ENCODE peak calls at places on chromosomes 6 and 20, in eight cellular contexts. A, O, M, F, Z, P, X and Y are unnamed samples.

GRCh38 chr20:41617059-41617921 is 887 bp downstream of the CHD6 start:
- DNase-seq in P (peak), F (peak), X (peak), O (peak), Z (peak), A (peak), M (peak), Y (peak)

GRCh38 chr20:59640267-59640666 is 35.9 kb downstream of the PHACTR3 start:
- DNase-seq in F (no peak), A (no peak), X (no peak), Z (no peak), P (no peak), M (no peak), O (no peak), Y (no peak)

GRCh38 chr6:157304840-157305675 is 18.3 kb downstream of the TMEM242 start:
- DNase-seq in O (no peak), F (peak), Z (no peak), A (no peak), M (peak), P (peak), X (peak), Y (peak)

GRCh38 chr20:61950631-61951010 is 115.1 kb downstream of the TAF4 start:
- DNase-seq in A (no peak), O (no peak), P (no peak), Z (no peak), X (no peak), M (no peak), F (no peak), Y (no peak)

GRCh38 chr6:51025082-51025777 is 206.6 kb downstream of the TFAP2B start:
- DNase-seq in O (peak), X (peak), P (peak), Z (no peak), M (peak), A (no peak), F (no peak), Y (peak)

GRCh38 chr6:119147101-119148053 is 68.9 kb upstream of the FAM184A start:
- DNase-seq in M (peak), Z (no peak), A (no peak), O (peak), X (peak), P (peak), F (peak), Y (peak)

GRCh38 chr20:11232249-11232648 is 558.5 kb upstream of the JAG1 start:
- DNase-seq in Z (no peak), F (no peak), P (no peak), O (no peak), M (no peak), A (no peak), X (no peak), Y (no peak)

GRCh38 chr6:157893238-157893637 is 70.2 kb downstream of the SNX9 start:
- DNase-seq in Z (peak), A (no peak), F (no peak), O (no peak), M (no peak), X (no peak), P (no peak), Y (no peak)

GRCh38 chr6:1562171-1562955 is 47.4 kb upstream of the FOXC1 start:
- DNase-seq in X (no peak), F (no peak), O (no peak), Z (no peak), M (no peak), P (no peak), A (no peak), Y (peak)

GRCh38 chr6:55918639-55919038 is 43.2 kb upstream of the BMP5 start:
- DNase-seq in P (peak), X (peak), M (peak), O (no peak), A (no peak), Z (no peak), F (peak), Y (peak)

GRCh38 chr6:134002821-134003220 is 49.6 kb downstream of the SLC2A12 start:
- DNase-seq in A (no peak), X (no peak), F (no peak), P (peak), O (no peak), Z (no peak), M (peak), Y (no peak)

GRCh38 chr6:140401666-140402255 is 1027.3 kb upstream of the CITED2 start:
- DNase-seq in P (no peak), Z (no peak), A (no peak), F (peak), X (peak), O (no peak), M (peak), Y (peak)

GRCh38 chr6:25907475-25908014 is 22.9 kb downstream of the SLC17A2 start:
- DNase-seq in M (no peak), O (no peak), P (no peak), F (no peak), X (no peak), A (no peak), Z (no peak), Y (no peak)

GRCh38 chr6:25916789-25917490 is 13.6 kb downstream of the SLC17A2 start:
- DNase-seq in O (no peak), F (no peak), M (no peak), P (no peak), X (no peak), Z (no peak), A (no peak), Y (no peak)

GRCh38 chr6:25913741-25914140 is 16.8 kb downstream of the SLC17A2 start:
- DNase-seq in F (no peak), A (no peak), M (no peak), X (no peak), O (no peak), Z (no peak), P (no peak), Y (no peak)

GRCh38 chr6:25916330-25916729 is 14.2 kb downstream of the SLC17A2 start:
- DNase-seq in Z (no peak), P (no peak), O (no peak), X (no peak), F (no peak), A (no peak), M (no peak), Y (no peak)

GRCh38 chr6:25911359-25911758 is 19.1 kb downstream of the SLC17A2 start:
- DNase-seq in Z (no peak), X (no peak), M (no peak), F (no peak), A (no peak), P (no peak), O (no peak), Y (no peak)
- H3K4me3 ChIP-seq in Z (no peak), X (no peak), M (no peak), F (no peak), A (no peak), P (no peak), O (no peak), Y (no peak)

DNA sequence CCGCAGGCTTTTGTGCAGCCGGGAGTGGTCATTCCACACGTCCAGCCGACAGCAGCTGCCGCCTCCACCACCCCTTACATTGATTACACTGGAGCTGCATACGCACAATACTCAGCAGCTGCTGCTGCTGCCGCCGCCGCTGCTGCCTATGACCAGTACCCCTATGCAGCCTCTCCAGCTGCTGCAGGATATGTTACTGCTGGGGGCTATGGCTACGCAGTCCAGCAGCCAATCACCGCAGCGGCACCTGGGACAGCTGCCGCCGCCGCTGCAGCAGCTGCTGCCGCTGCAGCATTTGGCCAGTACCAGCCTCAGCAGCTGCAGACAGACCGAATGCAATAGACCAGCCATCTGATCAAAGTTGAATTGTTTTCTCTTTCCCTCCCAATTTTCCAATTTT is 10.6 kb downstream of the RBM24 start:
- DNase-seq in F (no peak), Z (no peak), X (no peak), O (no peak), P (no peak), M (no peak), A (no peak), Y (no peak)
- H3K4me3 ChIP-seq in F (no peak), Z (no peak), X (no peak), O (no peak), P (no peak), M (no peak), A (peak), Y (no peak)

DNA sequence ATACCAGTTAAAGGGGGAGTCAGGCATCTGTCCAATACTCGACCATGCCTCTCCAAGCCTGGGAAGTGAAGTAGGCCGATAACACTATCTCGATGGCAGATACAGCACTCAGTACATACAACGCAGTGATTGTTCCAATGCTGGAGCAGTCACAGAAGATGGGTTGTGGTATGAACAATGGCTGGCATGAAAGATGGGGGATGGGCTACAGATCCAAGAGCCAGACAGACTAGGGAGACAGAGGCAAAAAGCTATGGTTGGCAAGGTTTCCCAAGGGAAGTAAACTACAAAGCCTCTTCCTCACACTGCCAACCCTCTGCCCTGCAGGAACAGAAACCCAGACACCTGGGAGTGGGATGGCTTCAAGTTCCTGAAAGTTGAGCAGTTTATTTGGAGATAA is 19.2 kb downstream of the FKBP1A start:
- DNase-seq in M (no peak), F (no peak), X (no peak), O (no peak), A (no peak), P (no peak), Z (no peak), Y (no peak)
- H3K4me3 ChIP-seq in M (no peak), F (no peak), X (no peak), O (no peak), A (no peak), P (no peak), Z (no peak), Y (no peak)

GRCh38 chr6:26613717-26614683 is 17.2 kb downstream of the ABT1 start:
- DNase-seq in X (no peak), M (no peak), A (no peak), F (no peak), Z (peak), P (no peak), O (peak), Y (no peak)
- H3K4me3 ChIP-seq in X (no peak), M (no peak), A (peak), F (peak), Z (peak), P (peak), O (peak), Y (no peak)

DNA sequence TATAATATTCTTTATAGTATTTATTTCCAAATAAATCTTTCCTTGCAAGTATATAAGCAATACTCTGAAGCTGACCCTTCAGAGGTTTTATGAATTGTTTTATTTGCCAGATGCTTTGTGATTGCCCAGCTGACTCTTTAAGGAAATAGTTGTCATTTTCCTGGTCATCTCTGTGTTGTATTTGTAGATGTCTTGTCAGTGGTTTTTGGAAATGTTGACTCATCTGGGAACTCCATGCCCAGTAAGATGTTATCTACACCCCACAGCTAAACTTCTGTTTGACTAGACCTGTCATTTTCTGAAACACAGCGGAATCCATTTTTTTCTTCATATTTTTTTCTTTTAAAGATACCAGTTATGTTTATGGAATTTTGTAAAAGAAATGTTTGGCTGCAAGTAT is 490.9 kb downstream of the NKAIN2 start:
- DNase-seq in X (no peak), M (peak), Z (no peak), F (peak), A (no peak), P (peak), O (peak), Y (no peak)
- H3K4me3 ChIP-seq in X (no peak), M (no peak), Z (no peak), F (no peak), A (no peak), P (no peak), O (no peak), Y (no peak)

DNA sequence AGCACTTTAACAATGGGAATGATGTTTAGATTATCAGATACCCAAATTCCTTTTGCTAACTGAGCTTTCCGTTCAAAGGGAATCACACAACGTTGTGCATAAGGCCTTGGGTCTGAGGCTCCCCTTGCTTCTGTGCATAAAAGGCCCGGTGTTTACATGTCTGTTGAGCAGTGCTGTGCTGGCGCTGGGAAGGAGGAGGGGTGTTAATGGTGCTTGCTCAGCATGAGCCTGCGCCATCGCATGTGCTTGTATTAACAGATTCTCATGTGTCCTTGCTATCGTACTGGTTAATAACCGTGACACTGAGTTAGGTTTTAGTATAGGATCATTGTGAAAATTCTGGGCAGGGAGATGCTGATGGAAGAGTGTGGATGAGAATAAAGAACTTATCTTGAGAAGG is 62.2 kb upstream of the TRAF3IP2 start:
- DNase-seq in X (no peak), P (no peak), M (no peak), Z (no peak), F (no peak), A (no peak), O (no peak), Y (no peak)
- H3K4me3 ChIP-seq in X (no peak), P (no peak), M (no peak), Z (no peak), F (no peak), A (no peak), O (no peak), Y (no peak)

GRCh38 chr20:51790256-51790655 is 12.1 kb downstream of the SALL4 start:
- DNase-seq in M (no peak), X (no peak), F (no peak), O (no peak), A (no peak), Z (no peak), P (no peak), Y (no peak)
- H3K4me3 ChIP-seq in M (no peak), X (no peak), F (no peak), O (no peak), A (no peak), Z (no peak), P (no peak), Y (no peak)

GRCh38 chr20:40525356-40525755 is 163.7 kb downstream of the MAFB start:
- DNase-seq in A (no peak), Z (no peak), O (no peak), P (peak), X (peak), M (peak), F (peak), Y (no peak)
- H3K4me3 ChIP-seq in A (no peak), Z (no peak), O (no peak), P (no peak), X (no peak), M (no peak), F (no peak), Y (no peak)

GRCh38 chr20:44068780-44069191 is 118.2 kb downstream of the JPH2 start:
- DNase-seq in F (no peak), X (no peak), Z (no peak), O (no peak), M (no peak), P (no peak), A (no peak), Y (no peak)
- H3K4me3 ChIP-seq in F (no peak), X (no peak), Z (peak), O (no peak), M (no peak), P (no peak), A (no peak), Y (no peak)

DNA sequence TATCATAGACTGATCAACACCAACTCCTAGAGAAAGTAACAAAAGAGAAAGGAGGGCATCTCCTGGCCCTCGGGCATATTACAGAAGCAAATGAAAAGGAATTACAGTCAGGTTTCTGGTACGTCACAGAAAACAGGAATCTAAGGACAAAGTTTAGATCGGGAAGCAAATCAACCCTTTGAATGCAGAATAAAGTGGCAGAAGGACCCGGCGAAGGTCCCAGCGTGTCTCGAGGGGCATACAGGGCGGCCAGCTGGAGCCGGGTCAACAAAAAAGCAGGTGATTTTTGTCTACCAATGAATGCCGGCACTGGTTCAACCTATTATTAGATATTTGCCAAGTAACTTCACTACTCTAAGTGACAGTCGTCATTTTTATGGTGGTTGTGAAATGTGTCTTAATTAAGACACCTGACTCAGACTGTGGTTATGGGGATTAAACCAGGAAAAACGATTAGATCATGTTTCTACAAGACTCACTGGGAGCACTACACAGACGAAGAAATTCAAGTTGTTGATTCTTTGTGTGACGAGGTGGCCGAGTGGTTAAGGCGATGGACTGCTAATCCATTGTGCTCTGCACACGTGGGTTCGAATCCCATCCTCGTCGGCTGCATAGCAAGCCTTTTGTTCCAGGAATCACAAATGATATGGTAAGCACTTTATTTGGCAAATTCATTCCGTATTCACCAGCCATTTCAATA is 12.4 kb upstream of the ZSCAN9 start:
- DNase-seq in M (peak), Z (no peak), F (peak), P (peak), A (no peak), O (peak), X (peak), Y (peak)
- H3K4me3 ChIP-seq in M (peak), Z (peak), F (peak), P (peak), A (peak), O (peak), X (peak), Y (peak)